ENCODE peak calls at places on chromosomes 3 and 15, in eight cellular contexts. One of them, this sample, is unnamed. For H3K4me1, the result is how much of the 10 kb centered on the place peaks cover.

GRCh38 chr3:122975924-122976293 is 51.7 kb downstream of the SEMA5B start:
- DNase-seq in small intestine: no peak
- DNase-seq in ovary: no peak
- DNase-seq in A549: no peak
- DNase-seq in effector memory CD4-positive, alpha-beta T cell: no peak
- DNase-seq in A673: no peak
- DNase-seq in endodermal cell: no peak
- DNase-seq in heart right ventricle: no peak
- DNase-seq in this sample: no peak

GRCh38 chr3:77296527-77296926 is 256.6 kb downstream of the ROBO2 start:
- DNase-seq in small intestine: no peak
- DNase-seq in ovary: no peak
- DNase-seq in A549: no peak
- DNase-seq in effector memory CD4-positive, alpha-beta T cell: no peak
- DNase-seq in A673: peak
- DNase-seq in endodermal cell: no peak
- DNase-seq in heart right ventricle: no peak
- DNase-seq in this sample: no peak

GRCh38 chr3:116038968-116039950 is 406.0 kb downstream of the LSAMP start:
- DNase-seq in small intestine: no peak
- DNase-seq in ovary: no peak
- DNase-seq in A549: no peak
- DNase-seq in effector memory CD4-positive, alpha-beta T cell: no peak
- DNase-seq in A673: no peak
- DNase-seq in endodermal cell: no peak
- DNase-seq in heart right ventricle: no peak
- DNase-seq in this sample: no peak

GRCh38 chr3:114712728-114713492 is 419.1 kb downstream of the TIGIT start:
- DNase-seq in small intestine: no peak
- DNase-seq in ovary: no peak
- DNase-seq in A549: no peak
- DNase-seq in effector memory CD4-positive, alpha-beta T cell: no peak
- DNase-seq in A673: no peak
- DNase-seq in endodermal cell: no peak
- DNase-seq in heart right ventricle: no peak
- DNase-seq in this sample: no peak

GRCh38 chr15:100783760-100784492 is 95.7 kb upstream of the ALDH1A3 start:
- DNase-seq in small intestine: no peak
- DNase-seq in ovary: no peak
- DNase-seq in A549: no peak
- DNase-seq in effector memory CD4-positive, alpha-beta T cell: no peak
- DNase-seq in A673: no peak
- DNase-seq in endodermal cell: peak
- DNase-seq in heart right ventricle: no peak
- DNase-seq in this sample: no peak

GRCh38 chr3:170622369-170623159 is 36.7 kb upstream of the SLC7A14 start:
- DNase-seq in small intestine: no peak
- DNase-seq in ovary: peak
- DNase-seq in A549: no peak
- DNase-seq in effector memory CD4-positive, alpha-beta T cell: no peak
- DNase-seq in A673: peak
- DNase-seq in endodermal cell: no peak
- DNase-seq in heart right ventricle: peak
- DNase-seq in this sample: peak

GRCh38 chr15:72037321-72037720 is 80.6 kb downstream of the MYO9A start:
- DNase-seq in small intestine: no peak
- DNase-seq in ovary: no peak
- DNase-seq in A549: no peak
- DNase-seq in effector memory CD4-positive, alpha-beta T cell: no peak
- DNase-seq in A673: no peak
- DNase-seq in endodermal cell: no peak
- DNase-seq in heart right ventricle: no peak
- DNase-seq in this sample: no peak

GRCh38 chr3:142077155-142077858 is 72.0 kb downstream of the TFDP2 start:
- DNase-seq in small intestine: peak
- DNase-seq in ovary: no peak
- DNase-seq in A549: no peak
- DNase-seq in effector memory CD4-positive, alpha-beta T cell: no peak
- DNase-seq in A673: no peak
- DNase-seq in endodermal cell: no peak
- DNase-seq in heart right ventricle: no peak
- DNase-seq in this sample: no peak

GRCh38 chr15:71634820-71635219 is 175.5 kb upstream of the NR2E3 start:
- DNase-seq in small intestine: no peak
- DNase-seq in ovary: no peak
- DNase-seq in A549: no peak
- DNase-seq in effector memory CD4-positive, alpha-beta T cell: no peak
- DNase-seq in A673: peak
- DNase-seq in endodermal cell: peak
- DNase-seq in heart right ventricle: no peak
- DNase-seq in this sample: peak

GRCh38 chr15:101316529-101316928 is 21.5 kb upstream of the SNRPA1 start:
- DNase-seq in small intestine: no peak
- DNase-seq in ovary: no peak
- DNase-seq in A549: no peak
- DNase-seq in effector memory CD4-positive, alpha-beta T cell: no peak
- DNase-seq in A673: no peak
- DNase-seq in endodermal cell: no peak
- DNase-seq in heart right ventricle: no peak
- DNase-seq in this sample: no peak

GRCh38 chr15:74573987-74574386 is 33.0 kb downstream of the ARID3B start:
- DNase-seq in small intestine: no peak
- DNase-seq in ovary: no peak
- DNase-seq in A549: no peak
- DNase-seq in effector memory CD4-positive, alpha-beta T cell: no peak
- DNase-seq in A673: no peak
- DNase-seq in endodermal cell: peak
- DNase-seq in heart right ventricle: no peak
- DNase-seq in this sample: no peak

GRCh38 chr3:71425491-71426071 is 157.9 kb downstream of the FOXP1 start:
- DNase-seq in small intestine: no peak
- DNase-seq in ovary: no peak
- DNase-seq in A549: no peak
- DNase-seq in effector memory CD4-positive, alpha-beta T cell: no peak
- DNase-seq in A673: no peak
- DNase-seq in endodermal cell: no peak
- DNase-seq in heart right ventricle: no peak
- DNase-seq in this sample: no peak

GRCh38 chr3:146218880-146219866 is 31.7 kb downstream of the PLSCR4 start:
- DNase-seq in small intestine: peak
- DNase-seq in ovary: peak
- DNase-seq in A549: peak
- DNase-seq in effector memory CD4-positive, alpha-beta T cell: no peak
- DNase-seq in A673: peak
- DNase-seq in endodermal cell: no peak
- DNase-seq in heart right ventricle: peak
- DNase-seq in this sample: no peak

GRCh38 chr15:28936481-28936881 is 50.7 kb downstream of the APBA2 start:
- DNase-seq in small intestine: no peak
- DNase-seq in ovary: no peak
- DNase-seq in A549: no peak
- DNase-seq in effector memory CD4-positive, alpha-beta T cell: no peak
- DNase-seq in A673: no peak
- DNase-seq in endodermal cell: no peak
- DNase-seq in heart right ventricle: no peak
- DNase-seq in this sample: no peak

GRCh38 chr3:186567072-186567921 is at the start of gene TBCCD1:
- DNase-seq in small intestine: peak
- DNase-seq in ovary: peak
- DNase-seq in A549: peak
- DNase-seq in effector memory CD4-positive, alpha-beta T cell: peak
- DNase-seq in A673: peak
- DNase-seq in endodermal cell: peak
- DNase-seq in heart right ventricle: peak
- DNase-seq in this sample: peak

GRCh38 chr15:62269504-62269903 is 104.4 kb upstream of the C2CD4B start:
- DNase-seq in small intestine: no peak
- DNase-seq in ovary: no peak
- DNase-seq in A549: no peak
- DNase-seq in effector memory CD4-positive, alpha-beta T cell: no peak
- DNase-seq in A673: peak
- DNase-seq in endodermal cell: no peak
- DNase-seq in heart right ventricle: no peak
- DNase-seq in this sample: no peak

GRCh38 chr3:128309026-128309425 is 155.7 kb downstream of the EEFSEC start:
- DNase-seq in small intestine: no peak
- DNase-seq in ovary: no peak
- DNase-seq in A549: no peak
- DNase-seq in effector memory CD4-positive, alpha-beta T cell: no peak
- DNase-seq in A673: no peak
- DNase-seq in endodermal cell: peak
- DNase-seq in heart right ventricle: no peak
- DNase-seq in this sample: no peak

GRCh38 chr3:72830452-72831217 is 17.6 kb downstream of the SHQ1 start:
- DNase-seq in small intestine: no peak
- DNase-seq in ovary: no peak
- DNase-seq in A549: no peak
- DNase-seq in effector memory CD4-positive, alpha-beta T cell: no peak
- DNase-seq in A673: no peak
- DNase-seq in endodermal cell: no peak
- DNase-seq in heart right ventricle: no peak
- DNase-seq in this sample: no peak

GRCh38 chr3:140629351-140630137 is 48.3 kb upstream of the TRIM42 start:
- DNase-seq in small intestine: no peak
- DNase-seq in ovary: no peak
- DNase-seq in A549: no peak
- DNase-seq in effector memory CD4-positive, alpha-beta T cell: no peak
- DNase-seq in A673: peak
- DNase-seq in endodermal cell: no peak
- DNase-seq in heart right ventricle: no peak
- DNase-seq in this sample: peak

GRCh38 chr3:156543043-156543555 is 11.8 kb downstream of the SSR3 start:
- DNase-seq in small intestine: no peak
- DNase-seq in ovary: no peak
- DNase-seq in A549: no peak
- DNase-seq in effector memory CD4-positive, alpha-beta T cell: no peak
- DNase-seq in A673: peak
- DNase-seq in endodermal cell: no peak
- DNase-seq in heart right ventricle: no peak
- DNase-seq in this sample: peak

GRCh38 chr15:39426552-39427532 is 154.0 kb upstream of the THBS1 start:
- DNase-seq in small intestine: peak
- DNase-seq in ovary: no peak
- DNase-seq in A549: no peak
- DNase-seq in effector memory CD4-positive, alpha-beta T cell: peak
- DNase-seq in A673: no peak
- DNase-seq in endodermal cell: no peak
- DNase-seq in heart right ventricle: peak
- DNase-seq in this sample: peak
- H3K4me3 ChIP-seq in small intestine: no peak
- H3K4me3 ChIP-seq in ovary: no peak
- H3K4me3 ChIP-seq in A549: no peak
- H3K4me3 ChIP-seq in effector memory CD4-positive, alpha-beta T cell: peak
- H3K4me3 ChIP-seq in A673: no peak
- H3K4me3 ChIP-seq in endodermal cell: no peak
- H3K4me3 ChIP-seq in heart right ventricle: no peak
- H3K4me3 ChIP-seq in this sample: peak

GRCh38 chr15:40770147-40770721 is 454 bp downstream of the C15orf62 start:
- DNase-seq in small intestine: peak
- DNase-seq in ovary: no peak
- DNase-seq in A549: no peak
- DNase-seq in effector memory CD4-positive, alpha-beta T cell: no peak
- DNase-seq in A673: no peak
- DNase-seq in endodermal cell: no peak
- DNase-seq in heart right ventricle: no peak
- DNase-seq in this sample: no peak
- H3K4me1 ChIP-seq in small intestine: under half
- H3K4me1 ChIP-seq in ovary: under half
- H3K4me1 ChIP-seq in A549: under half
- H3K4me1 ChIP-seq in effector memory CD4-positive, alpha-beta T cell: under half
- H3K4me1 ChIP-seq in A673: under half
- H3K4me1 ChIP-seq in endodermal cell: under half
- H3K4me1 ChIP-seq in heart right ventricle: under half
- H3K4me1 ChIP-seq in this sample: under half

GRCh38 chr3:44867421-44868111 is 5.9 kb downstream of the TMEM42 start:
- DNase-seq in small intestine: no peak
- DNase-seq in ovary: no peak
- DNase-seq in A549: no peak
- DNase-seq in effector memory CD4-positive, alpha-beta T cell: no peak
- DNase-seq in A673: no peak
- DNase-seq in endodermal cell: no peak
- DNase-seq in heart right ventricle: no peak
- DNase-seq in this sample: no peak

GRCh38 chr3:44865272-44866005 is 3.7 kb downstream of the TMEM42 start:
- DNase-seq in small intestine: peak
- DNase-seq in ovary: no peak
- DNase-seq in A549: no peak
- DNase-seq in effector memory CD4-positive, alpha-beta T cell: no peak
- DNase-seq in A673: no peak
- DNase-seq in endodermal cell: no peak
- DNase-seq in heart right ventricle: no peak
- DNase-seq in this sample: no peak

GRCh38 chr3:44861412-44862220 is at the start of gene TMEM42:
- DNase-seq in small intestine: peak
- DNase-seq in ovary: peak
- DNase-seq in A549: peak
- DNase-seq in effector memory CD4-positive, alpha-beta T cell: peak
- DNase-seq in A673: peak
- DNase-seq in endodermal cell: peak
- DNase-seq in heart right ventricle: peak
- DNase-seq in this sample: peak

GRCh38 chr3:44860117-44860516 is 1.6 kb upstream of the TMEM42 start:
- DNase-seq in small intestine: no peak
- DNase-seq in ovary: no peak
- DNase-seq in A549: no peak
- DNase-seq in effector memory CD4-positive, alpha-beta T cell: no peak
- DNase-seq in A673: no peak
- DNase-seq in endodermal cell: no peak
- DNase-seq in heart right ventricle: no peak
- DNase-seq in this sample: no peak

GRCh38 chr3:44862221-44862637 is 517 bp downstream of the TMEM42 start:
- DNase-seq in small intestine: peak
- DNase-seq in ovary: no peak
- DNase-seq in A549: no peak
- DNase-seq in effector memory CD4-positive, alpha-beta T cell: no peak
- DNase-seq in A673: no peak
- DNase-seq in endodermal cell: no peak
- DNase-seq in heart right ventricle: no peak
- DNase-seq in this sample: peak
- H3K27ac ChIP-seq in small intestine: peak
- H3K27ac ChIP-seq in ovary: peak
- H3K27ac ChIP-seq in A549: peak
- H3K27ac ChIP-seq in effector memory CD4-positive, alpha-beta T cell: peak
- H3K27ac ChIP-seq in A673: peak
- H3K27ac ChIP-seq in endodermal cell: no peak
- H3K27ac ChIP-seq in heart right ventricle: peak
- H3K27ac ChIP-seq in this sample: peak

DNA sequence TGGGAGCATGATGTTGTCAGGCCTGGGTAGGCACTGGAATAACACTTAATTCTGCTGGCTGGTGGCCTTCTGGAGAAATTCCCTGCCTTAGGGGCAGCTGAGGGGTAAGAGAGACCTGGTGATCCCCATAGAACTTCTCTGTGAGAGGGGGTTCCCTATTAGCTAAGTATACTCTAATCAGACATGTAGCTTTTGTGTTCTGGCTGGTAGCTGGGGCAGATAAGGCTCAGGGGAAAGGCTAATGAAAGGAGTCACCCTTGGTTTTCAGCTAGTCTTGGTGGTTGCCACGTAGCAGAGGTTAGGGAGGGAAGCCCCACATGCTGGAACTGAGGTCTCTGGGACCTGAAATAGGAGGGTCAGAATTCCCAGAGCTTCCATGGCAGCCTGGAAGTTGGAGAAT is 961 bp upstream of the HDDC3 start:
- DNase-seq in small intestine: no peak
- DNase-seq in ovary: no peak
- DNase-seq in A549: no peak
- DNase-seq in effector memory CD4-positive, alpha-beta T cell: no peak
- DNase-seq in A673: no peak
- DNase-seq in endodermal cell: no peak
- DNase-seq in heart right ventricle: no peak
- DNase-seq in this sample: no peak
- H3K4me3 ChIP-seq in small intestine: no peak
- H3K4me3 ChIP-seq in ovary: no peak
- H3K4me3 ChIP-seq in A549: no peak
- H3K4me3 ChIP-seq in effector memory CD4-positive, alpha-beta T cell: no peak
- H3K4me3 ChIP-seq in A673: no peak
- H3K4me3 ChIP-seq in endodermal cell: no peak
- H3K4me3 ChIP-seq in heart right ventricle: no peak
- H3K4me3 ChIP-seq in this sample: no peak